ENCODE peak calls at places on chromosomes 1 and 21, in four cellular contexts. L, R, P and S are unnamed samples.

GRCh38 chr1:244970236-244970652 is 105.9 kb upstream of the HNRNPU start:
- DNase-seq in L (peak), R (no peak), P (peak), S (peak)

GRCh38 chr1:100009458-100009857 is 39.7 kb downstream of the SLC35A3 start:
- DNase-seq in L (no peak), R (no peak), P (peak), S (no peak)

GRCh38 chr1:244048566-244049141 is 2.4 kb upstream of the ZBTB18 start:
- DNase-seq in L (peak), R (no peak), P (no peak), S (no peak)

GRCh38 chr1:55609630-55610029 is 394.5 kb upstream of the USP24 start:
- DNase-seq in L (no peak), R (no peak), P (no peak), S (no peak)

GRCh38 chr1:93021539-93022134 is 57.4 kb upstream of the MTF2 start:
- DNase-seq in L (peak), R (no peak), P (peak), S (no peak)

GRCh38 chr21:22544747-22545146 is 1546.5 kb downstream of the NCAM2 start:
- DNase-seq in L (no peak), R (no peak), P (no peak), S (no peak)

GRCh38 chr1:97943354-97943753 is 22.5 kb upstream of the DPYD start:
- DNase-seq in L (no peak), R (no peak), P (peak), S (no peak)

GRCh38 chr1:42957229-42957879 is 1.3 kb downstream of the SLC2A1 start:
- DNase-seq in L (no peak), R (no peak), P (no peak), S (no peak)

GRCh38 chr1:150261367-150261766 is 3.8 kb downstream of the CA14 start:
- DNase-seq in L (no peak), R (no peak), P (no peak), S (no peak)

GRCh38 chr1:42336978-42337377 is 1.9 kb upstream of the FOXJ3 start:
- DNase-seq in L (peak), R (no peak), P (no peak), S (no peak)

GRCh38 chr1:112849967-112850641 is 105.9 kb downstream of the SLC16A1 start:
- DNase-seq in L (no peak), R (no peak), P (no peak), S (no peak)

GRCh38 chr21:44711327-44712202 is at the start of gene TSPEAR:
- DNase-seq in L (peak), R (no peak), P (no peak), S (peak)

GRCh38 chr1:18949689-18950414 is 6.6 kb downstream of the IFFO2 start:
- DNase-seq in L (peak), R (no peak), P (peak), S (no peak)

GRCh38 chr1:173314656-173315055 is 107.5 kb upstream of the TNFSF4 start:
- DNase-seq in L (no peak), R (no peak), P (no peak), S (no peak)

GRCh38 chr1:171433451-171433850 is 51.9 kb upstream of the PRRC2C start:
- DNase-seq in L (no peak), R (no peak), P (peak), S (no peak)

GRCh38 chr1:49297783-49298182 is 521.1 kb upstream of the BEND5 start:
- DNase-seq in L (no peak), R (no peak), P (no peak), S (no peak)

GRCh38 chr1:228814091-228814610 is 78.9 kb downstream of the RHOU start:
- DNase-seq in L (no peak), R (no peak), P (no peak), S (no peak)

GRCh38 chr1:10973552-10973951 is 38.9 kb upstream of the TARDBP start:
- DNase-seq in L (peak), R (no peak), P (no peak), S (no peak)

GRCh38 chr1:119948342-119949214 is 52.3 kb upstream of the ADAM30 start:
- DNase-seq in L (peak), R (peak), P (peak), S (peak)

GRCh38 chr1:243312962-243313634 is 57.3 kb downstream of the SDCCAG8 start:
- DNase-seq in L (no peak), R (no peak), P (no peak), S (no peak)

GRCh38 chr1:194535369-194535768 is 1349.0 kb upstream of the B3GALT2 start:
- DNase-seq in L (no peak), R (no peak), P (no peak), S (no peak)

GRCh38 chr1:10319750-10320149 is 79.1 kb upstream of the PGD start:
- DNase-seq in L (peak), R (no peak), P (no peak), S (no peak)

GRCh38 chr1:146020058-146020738 is 1.3 kb downstream of the HJV start:
- DNase-seq in L (no peak), R (no peak), P (no peak), S (no peak)

GRCh38 chr1:196873385-196873784 is 14.5 kb upstream of the CFHR4 start:
- DNase-seq in L (no peak), R (no peak), P (no peak), S (no peak)

GRCh38 chr1:92186081-92186480 is 31.6 kb upstream of the C1orf146 start:
- DNase-seq in L (no peak), R (no peak), P (peak), S (no peak)

GRCh38 chr1:167273027-167273800 is 52.5 kb downstream of the POU2F1 start:
- DNase-seq in L (no peak), R (no peak), P (peak), S (no peak)

GRCh38 chr1:236753554-236753953 is 41.5 kb upstream of the MTR start:
- DNase-seq in L (peak), R (no peak), P (peak), S (no peak)

GRCh38 chr1:36367798-36368197 is 17.9 kb downstream of the STK40 start:
- DNase-seq in L (no peak), R (no peak), P (no peak), S (no peak)

GRCh38 chr1:181083842-181084605 is 4.5 kb upstream of the IER5 start:
- DNase-seq in L (peak), R (peak), P (no peak), S (no peak)

DNA sequence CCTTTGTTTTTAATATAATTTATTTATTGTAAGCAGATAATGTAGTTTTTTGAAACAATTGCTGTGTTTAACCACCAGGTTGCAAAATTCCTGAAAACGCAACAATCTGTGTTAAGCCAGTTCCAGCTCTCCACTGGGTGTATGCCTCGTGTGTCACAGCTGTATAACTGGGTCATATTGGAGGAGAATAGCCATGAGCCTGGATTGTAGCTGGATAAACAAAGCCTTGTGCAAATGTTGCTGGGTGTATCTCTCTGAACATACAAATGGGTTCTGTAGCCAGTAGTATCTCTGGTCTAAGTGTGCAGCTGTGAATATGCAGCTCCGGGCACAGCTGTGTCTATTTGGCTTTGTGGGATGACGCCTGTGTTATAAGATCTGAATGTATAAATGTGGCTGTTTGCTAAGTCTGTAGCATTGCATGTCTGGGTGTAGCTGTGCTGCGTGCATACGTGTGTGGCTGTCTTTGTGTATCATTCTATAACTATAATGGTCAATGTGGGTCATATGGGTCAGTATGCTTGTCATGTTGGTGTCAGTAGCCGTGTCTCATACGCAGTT is 2.7 kb downstream of the TCEA3 start:
- DNase-seq in L (no peak), R (peak), P (peak), S (no peak)
- TF ChIP-seq CTCF in L (no peak), R (no peak), P (peak), S (peak)

GRCh38 chr21:45880097-45881068 is 101.2 kb upstream of the COL6A1 start:
- DNase-seq in L (peak), R (peak), P (peak), S (no peak)

GRCh38 chr21:45875881-45876280 is 105.7 kb upstream of the COL6A1 start:
- DNase-seq in L (no peak), R (no peak), P (no peak), S (no peak)

GRCh38 chr21:45877160-45877438 is 104.5 kb upstream of the COL6A1 start:
- DNase-seq in L (no peak), R (no peak), P (no peak), S (no peak)

GRCh38 chr21:45876381-45877159 is 105.0 kb upstream of the COL6A1 start:
- DNase-seq in L (peak), R (peak), P (no peak), S (no peak)

DNA sequence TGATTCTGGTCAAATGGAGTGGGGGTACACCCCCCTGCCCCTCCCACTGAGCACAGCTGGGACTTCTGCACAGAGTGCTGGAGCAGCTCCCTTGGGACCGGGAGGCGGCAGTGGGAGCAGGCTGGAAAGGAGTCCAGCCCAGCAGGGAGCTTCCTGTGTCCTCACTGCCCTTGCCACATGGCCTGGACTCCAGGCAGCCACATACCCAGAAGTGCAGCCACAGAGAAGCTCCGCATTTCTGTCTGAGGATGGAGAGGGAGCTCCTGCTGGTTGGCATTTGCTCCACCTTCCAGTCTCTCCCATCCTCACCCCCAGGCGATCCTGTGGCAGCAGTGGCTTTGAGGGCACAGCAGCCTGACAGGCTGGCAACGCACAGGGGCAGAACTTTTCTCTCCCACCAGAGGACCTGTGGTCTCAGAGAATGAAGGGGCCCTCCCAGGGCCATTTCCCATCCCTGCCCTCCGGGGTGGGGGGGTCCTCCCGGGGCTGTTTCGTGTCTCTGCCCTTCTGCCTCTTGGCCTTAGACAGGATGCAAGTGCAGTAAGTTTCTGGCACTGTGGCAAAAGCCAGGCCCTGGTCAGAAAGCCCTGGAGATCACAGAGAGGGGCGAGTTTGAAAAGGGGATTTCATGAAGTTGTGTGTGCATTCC is 103.6 kb upstream of the COL6A1 start:
- DNase-seq in L (no peak), R (no peak), P (no peak), S (no peak)
- TF ChIP-seq CTCF in L (no peak), R (no peak), P (no peak), S (no peak)

DNA sequence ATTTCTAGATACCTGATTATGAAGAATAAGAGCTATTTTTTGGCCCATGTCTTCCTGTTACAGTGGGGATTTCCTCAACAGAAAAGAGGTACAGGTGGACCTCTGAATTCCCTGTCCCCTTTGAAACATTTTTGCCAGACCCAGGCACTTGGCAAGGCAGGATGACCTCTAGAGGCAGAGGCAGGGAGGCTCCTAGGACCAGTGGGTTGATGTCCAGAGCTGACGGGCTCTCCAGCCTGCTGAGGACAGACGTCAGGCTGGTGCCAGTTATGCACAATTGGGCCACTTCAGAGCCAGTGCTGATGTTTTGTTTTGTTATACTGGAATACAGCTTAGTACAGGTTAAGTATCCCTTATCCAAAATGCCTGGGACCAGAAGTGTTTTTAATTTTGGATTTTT is 18.5 kb upstream of the A3GALT2 start:
- DNase-seq in L (peak), R (no peak), P (no peak), S (no peak)
- TF ChIP-seq CTCF in L (peak), R (no peak), P (no peak), S (no peak)

DNA sequence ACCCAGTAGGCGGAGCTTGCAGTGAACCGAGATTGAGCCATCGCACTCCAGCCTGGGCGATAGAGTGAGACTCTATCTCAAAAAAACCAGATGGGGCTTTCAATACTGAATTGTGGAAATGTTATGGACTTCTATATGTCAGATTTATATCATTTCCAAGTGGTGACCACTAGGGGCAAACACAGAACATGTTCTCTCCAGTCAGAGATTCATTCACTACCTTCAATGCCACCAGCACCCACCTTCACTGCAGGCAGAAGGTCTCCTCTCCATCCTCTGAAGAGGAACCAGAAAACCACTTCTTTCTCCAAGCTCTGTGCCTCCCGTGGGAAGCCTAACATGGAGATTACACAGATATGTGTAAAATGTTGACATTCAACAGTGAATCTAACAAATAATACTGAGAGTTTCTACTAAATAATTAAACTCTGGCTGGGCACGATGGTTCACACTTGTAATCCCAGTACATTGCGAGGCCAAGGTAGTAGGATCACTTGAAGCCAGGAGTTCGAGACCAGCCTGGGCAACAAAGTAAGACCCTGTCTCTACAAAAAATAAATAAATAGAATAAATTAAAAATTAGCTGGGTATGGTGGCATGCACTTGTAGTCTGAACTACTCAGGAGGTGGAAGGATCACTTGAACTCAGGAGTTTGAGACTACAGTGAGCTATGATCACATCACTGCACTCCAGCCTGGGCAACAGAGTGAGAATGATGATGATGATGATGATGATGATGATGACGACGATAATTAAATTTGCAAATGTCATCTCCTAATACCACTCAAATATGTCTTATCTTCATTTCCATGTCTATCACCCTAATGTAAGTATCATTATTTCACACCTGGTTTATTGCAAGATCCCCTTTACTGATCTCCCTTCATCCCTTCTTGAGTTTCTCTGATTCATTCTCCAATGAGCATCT is 151.1 kb downstream of the ZNF281 start:
- DNase-seq in L (no peak), R (no peak), P (peak), S (no peak)
- TF ChIP-seq CTCF in L (peak), R (no peak), P (peak), S (peak)

GRCh38 chr1:203343956-203344355 is 7.0 kb downstream of the FMOD start:
- DNase-seq in L (no peak), R (no peak), P (no peak), S (no peak)

GRCh38 chr1:203349166-203349565 is 1.8 kb downstream of the FMOD start:
- DNase-seq in L (no peak), R (no peak), P (no peak), S (no peak)

GRCh38 chr1:203346755-203347102 is 4.2 kb downstream of the FMOD start:
- DNase-seq in L (no peak), R (no peak), P (no peak), S (no peak)

GRCh38 chr1:203349757-203350522 is 982 bp downstream of the FMOD start:
- DNase-seq in L (no peak), R (no peak), P (no peak), S (no peak)

DNA sequence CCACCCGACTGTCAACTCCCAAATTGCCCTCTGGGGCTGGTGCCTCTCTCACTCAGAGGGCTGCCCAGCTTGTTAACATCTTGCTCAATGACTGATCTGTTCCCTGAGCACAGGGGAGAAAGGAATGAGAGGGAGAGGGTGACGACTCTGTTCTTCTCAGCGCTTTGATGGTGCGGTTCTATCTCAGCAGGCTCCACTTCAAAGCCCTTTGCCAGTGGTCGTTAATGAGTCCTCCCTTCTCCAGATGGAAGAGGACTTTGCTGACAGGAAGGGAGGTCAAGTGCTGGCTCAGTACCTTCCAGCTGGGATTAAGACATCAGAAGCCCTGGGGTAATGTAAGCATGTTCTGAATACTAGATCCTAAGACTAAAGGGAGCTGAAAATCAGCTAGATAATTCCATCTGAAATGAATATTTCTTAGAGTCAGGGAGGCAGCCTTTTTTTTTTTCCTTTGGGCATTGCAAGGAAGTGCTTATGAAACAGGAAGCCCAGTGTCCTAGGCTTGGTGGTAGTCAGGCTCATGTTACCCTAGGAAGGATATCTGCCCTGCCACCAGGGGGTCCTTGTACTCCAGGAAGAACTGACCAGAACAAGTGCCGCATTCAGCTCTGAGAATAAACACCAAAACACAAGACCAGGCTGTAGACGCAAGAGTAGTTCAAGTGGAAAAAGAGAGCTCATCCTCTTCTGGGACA is 4.7 kb downstream of the FMOD start:
- DNase-seq in L (no peak), R (peak), P (no peak), S (no peak)
- TF ChIP-seq CTCF in L (no peak), R (no peak), P (no peak), S (peak)